ENCODE peak calls at places on chromosomes 11 and 22, in seven cellular contexts. W is heart right ventricle, T is uterus, L is cardiac muscle cell, A is kidney, Y is mucosa of descending colon, O is HCT116. R is an unnamed sample.

GRCh38 chr11:2730323-2731284 is 30.8 kb upstream of the KCNQ1OT1 start:
- DNase-seq in W (no peak), T (no peak), L (no peak), A (peak; percentile 80), Y (no peak), O (no peak), R (no peak)

GRCh38 chr11:61058583-61059259 is 43.6 kb upstream of the CD5 start:
- DNase-seq in W (no peak), T (no peak), L (no peak), A (no peak), Y (no peak), O (no peak), R (no peak)

GRCh38 chr22:36773935-36774334 is 2.0 kb downstream of the IFT27 start:
- DNase-seq in W (no peak), T (no peak), L (no peak), A (no peak), Y (no peak), O (no peak), R (no peak)

GRCh38 chr11:67371549-67372231 is 1.7 kb downstream of the CLCF1 start:
- DNase-seq in W (no peak), T (peak; percentile 53), L (peak; percentile 47), A (no peak), Y (no peak), O (no peak), R (no peak)

GRCh38 chr11:111775024-111775710 is 9.0 kb upstream of the PPP2R1B start:
- DNase-seq in W (peak; percentile 72), T (no peak), L (no peak), A (no peak), Y (no peak), O (no peak), R (peak; percentile 22)

GRCh38 chr11:117426297-117426685 is 98.6 kb downstream of the CEP164 start:
- DNase-seq in W (peak; percentile 51), T (peak; percentile 74), L (peak; percentile 87), A (peak; percentile 87), Y (no peak), O (peak; percentile 21), R (peak; percentile 60)

GRCh38 chr11:15624701-15625100 is 510.0 kb downstream of the INSC start:
- DNase-seq in W (no peak), T (no peak), L (no peak), A (no peak), Y (no peak), O (no peak), R (no peak)

GRCh38 chr11:66562275-66562674 is 6.1 kb downstream of the CTSF start:
- DNase-seq in W (no peak), T (no peak), L (no peak), A (no peak), Y (no peak), O (no peak), R (no peak)

GRCh38 chr11:2769409-2769778 is 69.6 kb upstream of the KCNQ1OT1 start:
- DNase-seq in W (peak; percentile 2), T (no peak), L (no peak), A (no peak), Y (peak; percentile 15), O (no peak), R (no peak)

GRCh38 chr22:33919591-33920501 is at the start of gene LARGE1:
- DNase-seq in W (peak; percentile 31), T (peak; percentile 36), L (peak; percentile 74), A (peak; percentile 90), Y (peak; percentile 69), O (no peak), R (peak; percentile 37)

GRCh38 chr11:392102-392777 is 1.8 kb upstream of the PKP3 start:
- DNase-seq in W (no peak), T (no peak), L (no peak), A (no peak), Y (peak; percentile 53), O (no peak), R (no peak)

GRCh38 chr11:104630352-104630751 is 267.9 kb downstream of the CASP12 start:
- DNase-seq in W (no peak), T (no peak), L (no peak), A (no peak), Y (no peak), O (no peak), R (no peak)

GRCh38 chr11:112166561-112166960 is 611 bp upstream of the TEX12 start:
- DNase-seq in W (no peak), T (no peak), L (no peak), A (no peak), Y (no peak), O (no peak), R (no peak)

GRCh38 chr11:102347526-102348331 is 715 bp downstream of the BIRC2 start:
- DNase-seq in W (no peak), T (no peak), L (peak; percentile 19), A (no peak), Y (no peak), O (no peak), R (no peak)

GRCh38 chr11:75733346-75734107 is 15.9 kb downstream of the MOGAT2 start:
- DNase-seq in W (no peak), T (no peak), L (no peak), A (no peak), Y (no peak), O (no peak), R (peak; percentile 27)

DNA sequence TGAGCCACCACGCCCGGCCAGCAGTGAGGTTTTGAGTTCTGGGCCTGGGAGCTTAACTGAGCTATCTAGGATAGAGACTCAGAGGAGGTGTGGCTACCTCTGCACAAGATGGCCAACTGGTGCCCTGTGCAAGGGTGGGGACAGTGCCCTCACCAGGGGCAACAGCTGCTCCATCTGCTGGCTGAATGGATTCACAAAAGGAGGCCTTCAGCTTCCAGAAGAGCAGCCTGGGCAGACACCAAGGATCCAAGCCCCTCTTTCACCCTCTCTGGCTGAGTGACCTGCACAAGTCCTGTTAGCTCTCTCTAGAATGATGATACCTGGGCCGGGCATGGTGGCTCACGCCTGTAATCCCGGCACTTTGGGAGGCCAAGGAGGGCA is 33.5 kb upstream of the BAIAP2L2 start:
- DNase-seq in W (no peak), T (no peak), L (no peak), A (peak; percentile 12), Y (no peak), O (peak; percentile 35), R (no peak)
- TF ChIP-seq CTCF in W (no peak), T (no peak), L (no peak), A (no peak), Y (no peak), O (peak; percentile 23), R (no peak)

DNA sequence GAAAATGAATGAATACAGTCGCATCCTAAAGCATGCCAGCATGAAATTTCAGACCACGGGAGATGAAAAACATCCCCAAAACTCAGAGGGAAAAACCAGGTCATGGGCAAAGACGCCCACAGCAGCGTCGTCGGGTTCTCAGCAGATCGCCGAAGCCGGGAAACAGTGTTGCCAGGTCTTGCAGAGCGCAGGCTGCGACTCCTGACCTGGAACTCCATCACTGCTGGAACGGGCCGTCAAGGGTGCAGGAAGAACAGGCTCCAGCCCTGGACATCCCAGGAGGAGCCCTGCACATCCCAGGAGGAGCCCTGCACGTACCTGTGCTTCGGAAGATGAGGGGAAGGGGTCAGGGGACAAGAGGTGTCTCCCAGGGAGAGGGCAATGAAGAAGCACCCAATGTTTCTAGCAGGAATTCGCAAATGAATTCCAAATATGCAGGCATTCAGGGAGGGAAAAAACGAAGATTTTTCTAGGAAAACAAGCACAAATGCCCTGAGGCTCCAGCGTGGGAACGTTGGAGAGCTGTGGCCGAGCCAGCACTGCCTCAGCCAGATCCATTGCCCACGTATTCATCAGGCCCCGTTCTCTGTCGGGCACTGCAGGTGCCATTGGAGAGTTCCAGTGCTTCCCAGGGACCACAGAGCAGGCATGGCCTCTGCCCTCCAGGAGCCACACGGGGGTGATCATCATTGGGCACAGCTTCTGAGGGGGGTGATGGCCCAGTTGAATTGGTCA is 1110.4 kb downstream of the BRD1 start:
- DNase-seq in W (no peak), T (no peak), L (no peak), A (peak; percentile 44), Y (peak; percentile 31), O (no peak), R (peak; percentile 8)
- H3K9me3 ChIP-seq in W (no peaks in the 10 kb centered on the region), T (no peaks in the 10 kb centered on the region), L (no peaks in the 10 kb centered on the region), A (peaks cover 3% of the 10 kb centered on the region), Y (no peaks in the 10 kb centered on the region), O (no peaks in the 10 kb centered on the region), R (peaks cover 10% of the 10 kb centered on the region)

DNA sequence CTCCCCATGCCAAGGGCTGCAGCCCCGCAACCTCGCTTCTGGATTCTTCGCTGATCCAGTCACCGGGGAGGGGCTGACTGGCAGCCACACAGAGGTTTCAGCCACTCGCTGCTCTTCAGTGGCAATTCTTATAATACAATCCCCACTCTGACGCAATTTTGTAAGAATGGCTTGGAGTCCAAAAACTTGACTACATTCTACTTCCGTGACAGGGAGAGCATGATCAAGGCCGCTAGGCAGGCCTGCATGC is 14.9 kb downstream of the PPM1F start:
- DNase-seq in W (no peak), T (peak; percentile 77), L (no peak), A (no peak), Y (no peak), O (no peak), R (peak; percentile 64)
- H3K4me3 ChIP-seq in W (peak overlapping the region; percentile 61), T (peak overlapping the region; percentile 63), L (no peak overlapping the region), A (peak overlapping the region; percentile 95), Y (no peak overlapping the region), O (peak overlapping the region; percentile 58), R (peak overlapping the region; percentile 70)

GRCh38 chr11:65095974-65096806 is at the start of gene VPS51:
- DNase-seq in W (peak; percentile 90), T (peak; percentile 83), L (peak; percentile 95), A (peak; percentile 94), Y (peak; percentile 94), O (peak; percentile 88), R (peak; percentile 90)

GRCh38 chr11:65102142-65103095 is 6.4 kb downstream of the VPS51 start:
- DNase-seq in W (no peak), T (no peak), L (no peak), A (no peak), Y (no peak), O (no peak), R (no peak)

GRCh38 chr11:65100674-65101350 is 4.8 kb downstream of the VPS51 start:
- DNase-seq in W (no peak), T (no peak), L (no peak), A (no peak), Y (no peak), O (no peak), R (no peak)

GRCh38 chr11:65095427-65095826 is 587 bp upstream of the VPS51 start:
- DNase-seq in W (no peak), T (no peak), L (no peak), A (no peak), Y (no peak), O (no peak), R (no peak)

GRCh38 chr11:65096926-65097325 is 912 bp downstream of the VPS51 start:
- DNase-seq in W (no peak), T (no peak), L (no peak), A (no peak), Y (no peak), O (no peak), R (no peak)
- TF ChIP-seq CTCF in W (no peak), T (no peak), L (no peak), A (no peak), Y (no peak), O (no peak), R (no peak)

GRCh38 chr11:48248902-48249301 is 4.0 kb downstream of the OR4X2 start:
- DNase-seq in W (no peak), T (no peak), L (no peak), A (no peak), Y (no peak), O (no peak), R (no peak)
- H3K9me3 ChIP-seq in W (no peaks in the 10 kb centered on the region), T (peaks cover 9% of the 10 kb centered on the region), L (peaks cover 2% of the 10 kb centered on the region), A (peaks cover 24% of the 10 kb centered on the region), Y (peaks cover 13% of the 10 kb centered on the region), O (no peaks in the 10 kb centered on the region), R (peaks cover 67% of the 10 kb centered on the region)

R was measured in left ventricle myocardium inferior.